ENCODE peak calls at places on chromosome 12, in six cellular contexts. Z is EH, Y is GM04504, V is HTR-8/SVneo, A is cardiac muscle cell, U is endothelial cell of umbilical vein. J is an unnamed sample.

GRCh38 chr12:116708826-116709756 is 28.8 kb downstream of the SPRING1 start:
- DNase-seq in Z (peak; percentile 75), Y (peak; percentile 45), A (no peak), V (peak; percentile 57), U (peak; percentile 52), J (peak; percentile 55)

GRCh38 chr12:47577213-47577612 is 128.6 kb downstream of the RPAP3 start:
- DNase-seq in A (no peak), Z (no peak), U (no peak), V (no peak), Y (no peak), J (no peak)

GRCh38 chr12:85866929-85867776 is 6.9 kb upstream of the NTS start:
- DNase-seq in A (peak; percentile 59), V (peak; percentile 35), Z (peak; percentile 50), Y (peak; percentile 31), U (peak; percentile 81), J (peak; percentile 70)

GRCh38 chr12:72146495-72146894 is 125.7 kb upstream of the TRHDE start:
- DNase-seq in U (no peak), Y (no peak), Z (no peak), V (no peak), A (no peak), J (no peak)

GRCh38 chr12:121668750-121669524 is 517 bp downstream of the MORN3 start:
- DNase-seq in U (peak; percentile 24), Z (peak; percentile 44), A (peak; percentile 73), V (no peak), Y (no peak), J (no peak)

GRCh38 chr12:69385038-69385437 is 25.5 kb downstream of the YEATS4 start:
- DNase-seq in U (no peak), A (no peak), V (no peak), Y (no peak), Z (no peak), J (no peak)

GRCh38 chr12:10901427-10901826 is 7.9 kb downstream of the TAS2R13 start:
- DNase-seq in V (no peak), Y (no peak), Z (no peak), U (no peak), A (no peak), J (no peak)

GRCh38 chr12:20472089-20472488 is 103.8 kb downstream of the PDE3A start:
- DNase-seq in Y (no peak), U (peak; percentile 86), A (no peak), V (no peak), Z (peak; percentile 37), J (no peak)

GRCh38 chr12:14216405-14217294 is 148.8 kb upstream of the ATF7IP start:
- DNase-seq in A (no peak), Z (peak; percentile 48), U (peak; percentile 15), V (no peak), Y (no peak), J (no peak)

GRCh38 chr12:41497362-41497761 is 309.2 kb downstream of the PDZRN4 start:
- DNase-seq in Z (no peak), Y (no peak), A (no peak), U (no peak), V (no peak), J (no peak)

GRCh38 chr12:52434096-52434733 is at the start of gene KRT75:
- DNase-seq in Z (peak; percentile 43), U (no peak), A (no peak), V (no peak), Y (no peak), J (no peak)

GRCh38 chr12:56634837-56635538 is 4.9 kb upstream of the BAZ2A start:
- DNase-seq in V (peak; percentile 84), Z (peak; percentile 92), U (peak; percentile 70), A (peak; percentile 85), Y (peak; percentile 74), J (peak; percentile 92)

GRCh38 chr12:12722351-12723146 is 5.4 kb downstream of the CDKN1B start:
- DNase-seq in Z (peak; percentile 54), A (no peak), U (peak; percentile 81), Y (no peak), V (no peak), J (peak; percentile 77)

GRCh38 chr12:29066061-29066588 is 83.0 kb upstream of the FAR2 start:
- DNase-seq in A (no peak), U (peak; percentile 70), Y (no peak), V (no peak), Z (peak; percentile 56), J (no peak)

GRCh38 chr12:113439606-113440030 is 17.4 kb downstream of the SDSL start:
- DNase-seq in A (peak; percentile 83), U (peak; percentile 44), V (peak; percentile 43), Z (peak; percentile 47), Y (no peak), J (peak; percentile 19)

GRCh38 chr12:96493101-96493500 is 3.7 kb downstream of the CFAP54 start:
- DNase-seq in Y (no peak), U (peak; percentile 45), A (no peak), Z (peak; percentile 57), V (no peak), J (no peak)

GRCh38 chr12:109783965-109784244 is 49.3 kb downstream of the TRPV4 start:
- DNase-seq in Z (no peak), U (no peak), A (no peak), V (no peak), Y (no peak), J (no peak)

GRCh38 chr12:79098530-79098929 is 234.0 kb downstream of the SYT1 start:
- DNase-seq in A (no peak), Y (no peak), U (no peak), Z (no peak), V (no peak), J (no peak)

GRCh38 chr12:59396519-59396918 is 199.3 kb upstream of the SLC16A7 start:
- DNase-seq in Z (no peak), A (no peak), V (no peak), Y (no peak), U (no peak), J (peak; percentile 6)

GRCh38 chr12:53950441-53950781 is 4.3 kb upstream of the HOXC12 start:
- DNase-seq in Z (no peak), V (no peak), Y (no peak), A (no peak), U (no peak), J (no peak)

GRCh38 chr12:89529738-89530137 is 3.9 kb upstream of the POC1B start:
- DNase-seq in Z (peak; percentile 64), A (peak; percentile 41), V (peak; percentile 45), Y (no peak), U (peak; percentile 73), J (peak; percentile 23)

GRCh38 chr12:103848917-103849491 is 8.0 kb upstream of the NT5DC3 start:
- DNase-seq in A (no peak), V (no peak), U (no peak), Z (no peak), Y (no peak), J (no peak)

GRCh38 chr12:18723752-18724151 is 14.1 kb downstream of the PLCZ1 start:
- DNase-seq in Z (peak; percentile 66), U (no peak), V (peak; percentile 28), Y (peak; percentile 11), A (no peak), J (peak; percentile 29)

GRCh38 chr12:92297932-92298681 is 152.5 kb upstream of the BTG1 start:
- DNase-seq in V (no peak), A (no peak), Y (peak; percentile 60), Z (peak; percentile 86), U (no peak), J (no peak)

GRCh38 chr12:21697829-21698630 is 40.4 kb upstream of the LDHB start:
- DNase-seq in U (peak; percentile 49), Y (peak; percentile 13), A (peak; percentile 41), V (no peak), Z (peak; percentile 65), J (peak; percentile 40)

GRCh38 chr12:12405882-12406281 is 49.0 kb downstream of the BORCS5 start:
- DNase-seq in V (no peak), U (no peak), A (no peak), Z (no peak), Y (no peak), J (no peak)

GRCh38 chr12:84069699-84070098 is 842.9 kb downstream of the SLC6A15 start:
- DNase-seq in V (no peak), Z (peak; percentile 87), Y (no peak), A (no peak), U (no peak), J (no peak)

GRCh38 chr12:98516184-98516873 is 939 bp downstream of the TMPO start:
- DNase-seq in Z (peak; percentile 89), V (peak; percentile 73), Y (peak; percentile 60), U (peak; percentile 78), A (peak; percentile 82), J (peak; percentile 76)

GRCh38 chr12:106227641-106228319 is 20.0 kb downstream of the CKAP4 start:
- DNase-seq in Z (no peak), Y (no peak), V (no peak), U (no peak), A (no peak), J (peak; percentile 12)

GRCh38 chr12:121214855-121215745 is 5.2 kb downstream of the P2RX4 start:
- DNase-seq in Y (peak; percentile 89), U (peak; percentile 76), Z (peak; percentile 98), V (peak; percentile 64), A (no peak), J (peak; percentile 96)

GRCh38 chr12:47234576-47235141 is 154.9 kb upstream of the AMIGO2 start:
- DNase-seq in A (no peak), U (no peak), Z (no peak), V (no peak), Y (no peak), J (no peak)